ENCODE peak calls at places on chromosomes 2 and 18, in four cellular contexts. G is Panc1, T is IMR-90, Q is MM.1S. W is an unnamed sample. For H3K27me3, the result is how much of the 10 kb centered on the place peaks cover.

GRCh38 chr2:107266555-107266954 is 380.6 kb upstream of the ST6GAL2 start:
- DNase-seq in G (no peak), T (no peak), Q (no peak), W (no peak)

GRCh38 chr2:12811916-12812315 is 95.2 kb downstream of the TRIB2 start:
- DNase-seq in G (no peak), T (no peak), Q (no peak), W (no peak)

GRCh38 chr18:23494992-23495391 is 8.3 kb upstream of the RMC1 start:
- DNase-seq in G (no peak), T (no peak), Q (no peak), W (no peak)

GRCh38 chr18:68436485-68436884 is 278.4 kb downstream of the TMX3 start:
- DNase-seq in G (no peak), T (peak), Q (no peak), W (no peak)

GRCh38 chr2:233901367-233901766 is 15.8 kb upstream of the TRPM8 start:
- DNase-seq in G (no peak), T (no peak), Q (no peak), W (no peak)

GRCh38 chr18:9048808-9049494 is 53.5 kb upstream of the NDUFV2 start:
- DNase-seq in G (no peak), T (peak), Q (no peak), W (no peak)

GRCh38 chr2:182069416-182069815 is 83.8 kb downstream of the PPP1R1C start:
- DNase-seq in G (no peak), T (no peak), Q (no peak), W (no peak)

GRCh38 chr2:120503793-120504571 is 158.0 kb downstream of the INHBB start:
- DNase-seq in G (no peak), T (peak), Q (no peak), W (no peak)

GRCh38 chr2:62313433-62314227 is 117.7 kb downstream of the B3GNT2 start:
- DNase-seq in G (no peak), T (no peak), Q (no peak), W (no peak)

GRCh38 chr2:3519255-3520190 is at the start of gene ADI1:
- DNase-seq in G (no peak), T (peak), Q (peak), W (no peak)

GRCh38 chr2:166134252-166135151 is 6.7 kb upstream of the SCN1A start:
- DNase-seq in G (no peak), T (no peak), Q (no peak), W (no peak)

GRCh38 chr2:227545990-227546389 is 52.7 kb upstream of the SCYGR2 start:
- DNase-seq in G (no peak), T (no peak), Q (no peak), W (no peak)

GRCh38 chr18:48777026-48777736 is 173.6 kb downstream of the SMAD7 start:
- DNase-seq in G (no peak), T (peak), Q (peak), W (peak)

GRCh38 chr2:58063641-58064040 is 17.0 kb downstream of the VRK2 start:
- DNase-seq in G (no peak), T (peak), Q (no peak), W (no peak)

GRCh38 chr2:65436169-65436824 is 3.9 kb upstream of the SPRED2 start:
- DNase-seq in G (peak), T (peak), Q (peak), W (no peak)

GRCh38 chr2:190186238-190186637 is 123.7 kb upstream of the MSTN start:
- DNase-seq in G (no peak), T (peak), Q (no peak), W (no peak)

GRCh38 chr18:48816554-48816953 is 134.2 kb downstream of the SMAD7 start:
- DNase-seq in G (no peak), T (no peak), Q (no peak), W (no peak)

GRCh38 chr2:160417745-160418397 is 75.7 kb downstream of the RBMS1 start:
- DNase-seq in G (no peak), T (peak), Q (no peak), W (no peak)

GRCh38 chr2:151258121-151258520 is 3.5 kb downstream of the RBM43 start:
- DNase-seq in G (no peak), T (peak), Q (no peak), W (no peak)

GRCh38 chr2:45833301-45833967 is 182.0 kb downstream of the PRKCE start:
- DNase-seq in G (no peak), T (no peak), Q (no peak), W (no peak)

GRCh38 chr2:48414980-48415764 is 114.8 kb upstream of the STON1 start:
- DNase-seq in G (no peak), T (no peak), Q (no peak), W (no peak)

GRCh38 chr2:127665267-127665893 is 9.9 kb downstream of the LIMS2 start:
- DNase-seq in G (no peak), T (no peak), Q (no peak), W (no peak)

GRCh38 chr2:111121873-111122630 is 1.3 kb downstream of the BCL2L11 start:
- DNase-seq in G (no peak), T (peak), Q (peak), W (no peak)
- H3K27ac ChIP-seq in G (peak), T (no peak), Q (peak), W (no peak)

GRCh38 chr2:201971516-201972228 is 62.0 kb upstream of the FZD7 start:
- DNase-seq in G (no peak), T (peak), Q (no peak), W (no peak)

GRCh38 chr2:201969241-201969937 is 64.3 kb upstream of the FZD7 start:
- DNase-seq in G (no peak), T (no peak), Q (no peak), W (no peak)

GRCh38 chr2:201968476-201968875 is 65.2 kb upstream of the FZD7 start:
- DNase-seq in G (no peak), T (no peak), Q (no peak), W (no peak)

GRCh38 chr2:201970786-201971108 is 62.9 kb upstream of the FZD7 start:
- DNase-seq in G (no peak), T (no peak), Q (no peak), W (no peak)

DNA sequence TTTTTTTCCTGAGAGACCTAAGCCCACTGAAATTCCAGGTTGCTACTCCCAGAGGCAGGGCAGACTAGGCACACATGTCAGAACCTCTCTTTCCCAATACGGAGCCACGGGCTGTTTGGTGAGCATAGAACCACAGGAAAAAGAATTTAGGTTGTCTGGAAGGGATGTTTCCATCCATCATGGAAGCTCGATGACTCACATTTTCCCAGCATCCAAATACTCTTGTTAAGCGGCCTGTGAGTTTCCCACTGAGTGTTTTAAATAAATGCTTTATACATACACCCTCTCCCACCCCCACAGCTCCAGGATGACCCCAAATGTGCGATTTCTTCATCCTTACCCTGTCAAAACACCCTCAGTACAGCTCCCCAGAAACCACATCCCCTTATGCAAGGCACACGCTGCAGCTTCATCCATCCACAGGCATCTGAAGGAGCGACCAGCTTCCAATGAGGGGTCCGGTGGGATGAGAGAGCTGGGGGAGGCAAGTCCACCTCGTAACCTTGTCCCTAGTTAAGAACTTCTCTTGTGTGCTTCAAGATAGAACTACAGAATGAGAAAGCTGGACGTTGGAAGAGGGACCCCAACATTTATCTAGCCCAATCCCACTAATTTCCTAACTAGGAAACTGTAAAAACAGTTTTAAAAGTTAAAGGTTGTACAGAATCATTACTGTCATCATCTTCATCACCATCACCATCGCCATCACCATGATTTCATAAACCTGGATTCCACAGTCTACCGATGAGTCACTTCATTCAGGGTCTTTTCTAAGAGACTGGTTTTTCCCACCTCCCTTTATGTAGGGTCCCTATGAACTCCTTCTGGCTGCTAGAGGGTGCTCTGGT is 63.5 kb upstream of the FZD7 start:
- DNase-seq in G (no peak), T (peak), Q (no peak), W (no peak)
- H3K4me3 ChIP-seq in G (no peak), T (no peak), Q (no peak), W (no peak)

GRCh38 chr2:238682536-238682935 is 165.3 kb upstream of the TWIST2 start:
- DNase-seq in G (no peak), T (no peak), Q (no peak), W (no peak)
- H3K27me3 ChIP-seq in G (under half), T (under half), Q (under half), W (under half)

GRCh38 chr2:201773990-201774389 is 6.7 kb downstream of the ALS2 start:
- DNase-seq in G (no peak), T (no peak), Q (no peak), W (no peak)

GRCh38 chr2:201765799-201766198 is 14.9 kb downstream of the ALS2 start:
- DNase-seq in G (no peak), T (no peak), Q (no peak), W (no peak)

GRCh38 chr2:201769664-201770373 is 10.9 kb downstream of the ALS2 start:
- DNase-seq in G (no peak), T (no peak), Q (no peak), W (no peak)

GRCh38 chr2:201774546-201774945 is 6.2 kb downstream of the ALS2 start:
- DNase-seq in G (no peak), T (peak), Q (no peak), W (no peak)

DNA sequence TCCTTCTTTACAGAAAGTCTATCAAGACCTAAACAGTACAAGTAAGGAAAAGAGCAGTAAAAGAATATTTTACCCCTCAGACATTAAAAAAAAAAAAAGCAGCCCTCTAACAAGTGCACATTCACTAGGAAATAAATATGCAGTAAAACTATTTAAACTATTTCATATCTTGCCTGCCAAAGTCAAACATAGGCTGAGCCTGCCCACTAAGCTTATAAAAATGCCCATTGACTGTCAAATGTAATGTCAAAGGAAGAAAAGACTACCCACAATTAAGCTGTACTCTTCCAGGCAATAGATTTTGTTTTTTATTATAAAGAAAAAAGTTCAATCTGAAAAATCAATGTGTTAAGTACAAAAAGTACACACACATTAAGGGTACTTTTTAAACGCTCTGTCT is 11.8 kb downstream of the ALS2 start:
- DNase-seq in G (no peak), T (peak), Q (no peak), W (no peak)
- H3K27ac ChIP-seq in G (no peak), T (no peak), Q (no peak), W (no peak)

GRCh38 chr2:231900975-231901374 is 25.2 kb downstream of the NPPC start:
- DNase-seq in G (no peak), T (no peak), Q (no peak), W (no peak)
- H3K4me3 ChIP-seq in G (no peak), T (no peak), Q (no peak), W (no peak)

DNA sequence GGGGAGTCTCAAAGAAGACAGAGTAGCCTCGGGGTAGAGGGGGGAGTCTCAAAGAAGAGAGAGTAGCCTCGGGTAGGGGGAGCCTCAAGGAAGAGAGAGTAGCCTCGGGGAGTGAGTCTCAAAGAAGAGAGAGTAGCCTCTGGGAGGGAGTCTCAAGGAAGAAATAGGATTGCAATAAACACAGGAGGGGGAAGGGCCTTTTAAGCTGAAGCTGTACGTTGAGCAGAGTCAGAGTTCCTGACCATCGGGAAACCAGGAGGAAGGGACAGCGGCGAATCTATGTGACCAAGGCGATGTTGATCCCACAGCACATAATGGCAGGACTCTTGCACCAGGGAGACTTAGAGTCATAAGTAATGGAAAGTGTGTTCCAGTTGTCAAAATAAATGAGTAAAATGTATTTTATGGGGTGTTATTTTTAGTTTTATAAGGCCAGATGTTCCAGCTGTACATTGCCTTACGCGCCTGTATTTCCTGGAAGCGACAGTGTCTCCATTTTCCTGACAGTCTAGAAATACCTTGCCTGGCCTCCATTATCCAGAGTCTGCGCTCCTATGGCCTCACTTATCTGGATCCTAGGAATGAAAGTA is 152.9 kb upstream of the COPS8 start:
- DNase-seq in G (no peak), T (no peak), Q (no peak), W (no peak)
- H3K27me3 ChIP-seq in G (under half), T (under half), Q (under half), W (under half)

DNA sequence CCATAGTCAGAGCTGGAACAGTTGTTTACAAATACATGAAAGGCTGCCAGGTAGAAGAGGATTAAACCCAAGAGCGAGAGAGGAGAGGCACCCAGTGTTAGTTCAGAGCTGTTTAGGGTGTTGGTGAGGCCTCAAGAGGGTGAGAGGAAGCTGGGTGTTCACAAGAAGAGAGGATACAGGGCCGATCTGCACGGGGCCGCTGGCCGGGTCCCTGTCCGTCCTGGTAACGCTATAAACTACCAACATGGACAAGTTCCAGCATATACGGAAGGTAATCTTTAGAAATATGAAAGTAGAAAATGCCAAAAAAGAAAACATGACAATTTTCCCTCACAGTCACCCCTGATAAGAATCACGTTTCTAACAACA is 109.7 kb downstream of the TMEM18 start:
- DNase-seq in G (no peak), T (no peak), Q (no peak), W (no peak)
- H3K27ac ChIP-seq in G (no peak), T (no peak), Q (no peak), W (no peak)

GRCh38 chr2:173571021-173571821 is 216.5 kb downstream of the CDCA7 start:
- DNase-seq in G (peak), T (peak), Q (no peak), W (no peak)

GRCh38 chr2:173574713-173575112 is 220.0 kb downstream of the CDCA7 start:
- DNase-seq in G (no peak), T (peak), Q (no peak), W (no peak)

GRCh38 chr2:173572848-173573247 is 218.2 kb downstream of the CDCA7 start:
- DNase-seq in G (no peak), T (no peak), Q (peak), W (no peak)

GRCh38 chr2:173571887-173572680 is 217.4 kb downstream of the CDCA7 start:
- DNase-seq in G (no peak), T (no peak), Q (no peak), W (no peak)

DNA sequence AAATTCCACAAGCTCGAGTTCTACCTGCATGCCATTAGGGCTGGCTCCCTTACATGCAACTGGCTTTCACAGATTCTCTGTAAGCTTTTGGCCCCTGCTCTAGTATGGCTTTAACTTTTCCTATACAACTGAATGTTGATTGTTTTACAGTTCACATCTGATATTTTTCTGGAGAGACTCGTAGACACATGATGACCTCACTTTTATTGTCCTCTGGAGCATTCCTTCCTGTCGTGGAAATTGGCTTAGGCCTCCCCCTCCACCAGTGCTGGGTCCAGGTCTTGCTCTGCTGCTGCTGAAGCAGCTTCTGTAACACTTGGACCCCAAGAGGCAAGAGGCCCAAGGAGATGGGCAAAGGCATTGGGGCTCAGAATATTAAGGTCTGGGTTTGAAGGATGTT is 219.6 kb downstream of the CDCA7 start:
- DNase-seq in G (no peak), T (no peak), Q (no peak), W (no peak)
- H3K4me3 ChIP-seq in G (no peak), T (no peak), Q (no peak), W (no peak)

GRCh38 chr2:29974086-29974485 is 52.7 kb upstream of the ALK start:
- DNase-seq in G (no peak), T (no peak), Q (no peak), W (no peak)
- H3K27me3 ChIP-seq in G (under half), T (under half), Q (under half), W (under half)

W was measured in iPS DF 6.9.